ENCODE peak calls at places on chromosome 14, in ten cellular contexts. One of them, this sample, is unnamed.

GRCh38 chr14:48398675-48399282 is 723.4 kb upstream of the MDGA2 start:
- DNase-seq in CD4-positive, alpha-beta memory T cell: no peak
- DNase-seq in stimulated activated CD4-positive, alpha-beta T cell treated with anti-CD3 and anti-CD28 coated beads, Interleukin-15, amount 100 ng/mL, for 24 hours: no peak
- DNase-seq in GM18507: no peak
- DNase-seq in iPS-NIHi11: peak; percentile 65
- DNase-seq in endothelial cell: peak; percentile 16
- DNase-seq in NCI-H1105 treated with DMSO at 0.1 percent for 48 hours: peak; percentile 69
- DNase-seq in IMR-90: peak; percentile 47
- DNase-seq in NCI-H460: peak; percentile 1
- DNase-seq in activated CD4-positive, CD25-positive, alpha-beta regulatory T cell treated with anti-CD3 and anti-CD28 coated beads, Interleukin-2, amount 50 U/mL, for 72 hours: no peak
- DNase-seq in this sample: no peak

GRCh38 chr14:103887557-103888115 is 40.3 kb upstream of the PPP1R13B start:
- DNase-seq in activated CD4-positive, CD25-positive, alpha-beta regulatory T cell treated with anti-CD3 and anti-CD28 coated beads, Interleukin-2, amount 50 U/mL, for 72 hours: no peak
- DNase-seq in NCI-H1105 treated with DMSO at 0.1 percent for 48 hours: no peak
- DNase-seq in stimulated activated CD4-positive, alpha-beta T cell treated with anti-CD3 and anti-CD28 coated beads, Interleukin-15, amount 100 ng/mL, for 24 hours: no peak
- DNase-seq in GM18507: no peak
- DNase-seq in endothelial cell: no peak
- DNase-seq in IMR-90: no peak
- DNase-seq in iPS-NIHi11: no peak
- DNase-seq in NCI-H460: no peak
- DNase-seq in CD4-positive, alpha-beta memory T cell: no peak
- DNase-seq in this sample: no peak

GRCh38 chr14:34227834-34228662 is 234.0 kb downstream of the SPTSSA start:
- DNase-seq in activated CD4-positive, CD25-positive, alpha-beta regulatory T cell treated with anti-CD3 and anti-CD28 coated beads, Interleukin-2, amount 50 U/mL, for 72 hours: peak; percentile 52
- DNase-seq in NCI-H1105 treated with DMSO at 0.1 percent for 48 hours: peak; percentile 54
- DNase-seq in endothelial cell: peak; percentile 77
- DNase-seq in IMR-90: peak; percentile 44
- DNase-seq in GM18507: peak; percentile 60
- DNase-seq in iPS-NIHi11: peak; percentile 83
- DNase-seq in stimulated activated CD4-positive, alpha-beta T cell treated with anti-CD3 and anti-CD28 coated beads, Interleukin-15, amount 100 ng/mL, for 24 hours: peak; percentile 71
- DNase-seq in NCI-H460: peak; percentile 71
- DNase-seq in CD4-positive, alpha-beta memory T cell: peak; percentile 47
- DNase-seq in this sample: no peak

GRCh38 chr14:57871487-57872080 is 5.7 kb upstream of the SLC35F4 start:
- DNase-seq in NCI-H1105 treated with DMSO at 0.1 percent for 48 hours: peak; percentile 24
- DNase-seq in activated CD4-positive, CD25-positive, alpha-beta regulatory T cell treated with anti-CD3 and anti-CD28 coated beads, Interleukin-2, amount 50 U/mL, for 72 hours: no peak
- DNase-seq in GM18507: peak; percentile 25
- DNase-seq in NCI-H460: peak; percentile 9
- DNase-seq in CD4-positive, alpha-beta memory T cell: no peak
- DNase-seq in endothelial cell: peak; percentile 54
- DNase-seq in IMR-90: peak; percentile 28
- DNase-seq in iPS-NIHi11: peak; percentile 59
- DNase-seq in stimulated activated CD4-positive, alpha-beta T cell treated with anti-CD3 and anti-CD28 coated beads, Interleukin-15, amount 100 ng/mL, for 24 hours: peak; percentile 17
- DNase-seq in this sample: peak; percentile 32

GRCh38 chr14:54446201-54446693 is 5.1 kb upstream of the CNIH1 start:
- DNase-seq in NCI-H1105 treated with DMSO at 0.1 percent for 48 hours: peak; percentile 96
- DNase-seq in NCI-H460: no peak
- DNase-seq in IMR-90: no peak
- DNase-seq in CD4-positive, alpha-beta memory T cell: no peak
- DNase-seq in GM18507: no peak
- DNase-seq in stimulated activated CD4-positive, alpha-beta T cell treated with anti-CD3 and anti-CD28 coated beads, Interleukin-15, amount 100 ng/mL, for 24 hours: no peak
- DNase-seq in iPS-NIHi11: peak; percentile 26
- DNase-seq in activated CD4-positive, CD25-positive, alpha-beta regulatory T cell treated with anti-CD3 and anti-CD28 coated beads, Interleukin-2, amount 50 U/mL, for 72 hours: no peak
- DNase-seq in endothelial cell: no peak
- DNase-seq in this sample: peak; percentile 32

GRCh38 chr14:58922211-58922940 is 266.1 kb upstream of the DAAM1 start:
- DNase-seq in NCI-H1105 treated with DMSO at 0.1 percent for 48 hours: no peak
- DNase-seq in NCI-H460: no peak
- DNase-seq in IMR-90: peak; percentile 33
- DNase-seq in endothelial cell: no peak
- DNase-seq in GM18507: no peak
- DNase-seq in CD4-positive, alpha-beta memory T cell: no peak
- DNase-seq in iPS-NIHi11: no peak
- DNase-seq in activated CD4-positive, CD25-positive, alpha-beta regulatory T cell treated with anti-CD3 and anti-CD28 coated beads, Interleukin-2, amount 50 U/mL, for 72 hours: no peak
- DNase-seq in stimulated activated CD4-positive, alpha-beta T cell treated with anti-CD3 and anti-CD28 coated beads, Interleukin-15, amount 100 ng/mL, for 24 hours: no peak
- DNase-seq in this sample: no peak

GRCh38 chr14:32764131-32764530 is 174.5 kb upstream of the NPAS3 start:
- DNase-seq in stimulated activated CD4-positive, alpha-beta T cell treated with anti-CD3 and anti-CD28 coated beads, Interleukin-15, amount 100 ng/mL, for 24 hours: no peak
- DNase-seq in GM18507: no peak
- DNase-seq in NCI-H460: no peak
- DNase-seq in endothelial cell: no peak
- DNase-seq in iPS-NIHi11: no peak
- DNase-seq in NCI-H1105 treated with DMSO at 0.1 percent for 48 hours: no peak
- DNase-seq in activated CD4-positive, CD25-positive, alpha-beta regulatory T cell treated with anti-CD3 and anti-CD28 coated beads, Interleukin-2, amount 50 U/mL, for 72 hours: no peak
- DNase-seq in IMR-90: no peak
- DNase-seq in CD4-positive, alpha-beta memory T cell: no peak
- DNase-seq in this sample: no peak

GRCh38 chr14:65206448-65207096 is 104.3 kb upstream of the MAX start:
- DNase-seq in CD4-positive, alpha-beta memory T cell: no peak
- DNase-seq in iPS-NIHi11: no peak
- DNase-seq in stimulated activated CD4-positive, alpha-beta T cell treated with anti-CD3 and anti-CD28 coated beads, Interleukin-15, amount 100 ng/mL, for 24 hours: peak; percentile 44
- DNase-seq in activated CD4-positive, CD25-positive, alpha-beta regulatory T cell treated with anti-CD3 and anti-CD28 coated beads, Interleukin-2, amount 50 U/mL, for 72 hours: no peak
- DNase-seq in NCI-H460: no peak
- DNase-seq in NCI-H1105 treated with DMSO at 0.1 percent for 48 hours: no peak
- DNase-seq in IMR-90: peak; percentile 91
- DNase-seq in GM18507: peak; percentile 39
- DNase-seq in endothelial cell: no peak
- DNase-seq in this sample: no peak

GRCh38 chr14:37466623-37467088 is 128.4 kb downstream of the FOXA1 start:
- DNase-seq in stimulated activated CD4-positive, alpha-beta T cell treated with anti-CD3 and anti-CD28 coated beads, Interleukin-15, amount 100 ng/mL, for 24 hours: no peak
- DNase-seq in CD4-positive, alpha-beta memory T cell: no peak
- DNase-seq in IMR-90: no peak
- DNase-seq in NCI-H460: no peak
- DNase-seq in GM18507: no peak
- DNase-seq in endothelial cell: no peak
- DNase-seq in iPS-NIHi11: no peak
- DNase-seq in activated CD4-positive, CD25-positive, alpha-beta regulatory T cell treated with anti-CD3 and anti-CD28 coated beads, Interleukin-2, amount 50 U/mL, for 72 hours: no peak
- DNase-seq in NCI-H1105 treated with DMSO at 0.1 percent for 48 hours: no peak
- DNase-seq in this sample: no peak

GRCh38 chr14:96213871-96214465 is 9.3 kb downstream of the BDKRB2 start:
- DNase-seq in stimulated activated CD4-positive, alpha-beta T cell treated with anti-CD3 and anti-CD28 coated beads, Interleukin-15, amount 100 ng/mL, for 24 hours: no peak
- DNase-seq in GM18507: no peak
- DNase-seq in endothelial cell: no peak
- DNase-seq in activated CD4-positive, CD25-positive, alpha-beta regulatory T cell treated with anti-CD3 and anti-CD28 coated beads, Interleukin-2, amount 50 U/mL, for 72 hours: no peak
- DNase-seq in NCI-H460: no peak
- DNase-seq in NCI-H1105 treated with DMSO at 0.1 percent for 48 hours: no peak
- DNase-seq in IMR-90: no peak
- DNase-seq in iPS-NIHi11: no peak
- DNase-seq in CD4-positive, alpha-beta memory T cell: no peak
- DNase-seq in this sample: no peak